ENCODE peak calls at places on chromosomes 12 and 14, in seven cellular contexts. One of them, this sample, is unnamed.

GRCh38 chr14:64703393-64704144 is 655 bp upstream of the PLEKHG3 start:
- DNase-seq in activated CD4-positive, alpha-beta T cell treated with anti-CD3 and anti-CD28 coated beads, Interleukin-2, amount 50 U/mL, for 4 hours: no peak
- DNase-seq in KBM-7: no peak
- DNase-seq in HTR-8/SVneo: no peak
- DNase-seq in nephron progenitor cell: no peak
- DNase-seq in astrocyte of the spinal cord: no peak
- DNase-seq in left ventricle myocardium inferior: no peak
- DNase-seq in this sample: no peak

GRCh38 chr12:125586441-125586840 is 521.2 kb downstream of the AACS start:
- DNase-seq in KBM-7: no peak
- DNase-seq in astrocyte of the spinal cord: no peak
- DNase-seq in HTR-8/SVneo: no peak
- DNase-seq in activated CD4-positive, alpha-beta T cell treated with anti-CD3 and anti-CD28 coated beads, Interleukin-2, amount 50 U/mL, for 4 hours: no peak
- DNase-seq in nephron progenitor cell: no peak
- DNase-seq in left ventricle myocardium inferior: no peak
- DNase-seq in this sample: no peak

GRCh38 chr12:27521066-27521465 is 2.9 kb upstream of the PPFIBP1 start:
- DNase-seq in left ventricle myocardium inferior: peak; percentile 33
- DNase-seq in KBM-7: peak; percentile 75
- DNase-seq in nephron progenitor cell: no peak
- DNase-seq in astrocyte of the spinal cord: no peak
- DNase-seq in HTR-8/SVneo: peak; percentile 32
- DNase-seq in activated CD4-positive, alpha-beta T cell treated with anti-CD3 and anti-CD28 coated beads, Interleukin-2, amount 50 U/mL, for 4 hours: no peak
- DNase-seq in this sample: peak; percentile 94

GRCh38 chr12:12267801-12268200 is 957 bp upstream of the LRP6 start:
- DNase-seq in left ventricle myocardium inferior: no peak
- DNase-seq in nephron progenitor cell: no peak
- DNase-seq in activated CD4-positive, alpha-beta T cell treated with anti-CD3 and anti-CD28 coated beads, Interleukin-2, amount 50 U/mL, for 4 hours: no peak
- DNase-seq in astrocyte of the spinal cord: no peak
- DNase-seq in HTR-8/SVneo: no peak
- DNase-seq in KBM-7: peak; percentile 12
- DNase-seq in this sample: no peak

GRCh38 chr14:60094306-60094897 is 2.7 kb downstream of the PCNX4 start:
- DNase-seq in left ventricle myocardium inferior: no peak
- DNase-seq in astrocyte of the spinal cord: peak; percentile 59
- DNase-seq in nephron progenitor cell: peak; percentile 6
- DNase-seq in activated CD4-positive, alpha-beta T cell treated with anti-CD3 and anti-CD28 coated beads, Interleukin-2, amount 50 U/mL, for 4 hours: no peak
- DNase-seq in KBM-7: peak; percentile 8
- DNase-seq in HTR-8/SVneo: peak; percentile 78
- DNase-seq in this sample: peak; percentile 75

GRCh38 chr12:65911321-65911720 is 87.0 kb downstream of the HMGA2 start:
- DNase-seq in KBM-7: peak; percentile 51
- DNase-seq in nephron progenitor cell: no peak
- DNase-seq in HTR-8/SVneo: no peak
- DNase-seq in left ventricle myocardium inferior: no peak
- DNase-seq in activated CD4-positive, alpha-beta T cell treated with anti-CD3 and anti-CD28 coated beads, Interleukin-2, amount 50 U/mL, for 4 hours: no peak
- DNase-seq in astrocyte of the spinal cord: peak; percentile 53
- DNase-seq in this sample: peak; percentile 56

GRCh38 chr14:36556811-36557433 is 25.5 kb downstream of the NKX2-8 start:
- DNase-seq in astrocyte of the spinal cord: peak; percentile 15
- DNase-seq in KBM-7: peak; percentile 41
- DNase-seq in HTR-8/SVneo: peak; percentile 31
- DNase-seq in nephron progenitor cell: peak; percentile 41
- DNase-seq in activated CD4-positive, alpha-beta T cell treated with anti-CD3 and anti-CD28 coated beads, Interleukin-2, amount 50 U/mL, for 4 hours: no peak
- DNase-seq in left ventricle myocardium inferior: no peak
- DNase-seq in this sample: peak; percentile 21

GRCh38 chr12:69015017-69015416 is 82.0 kb upstream of the CPM start:
- DNase-seq in activated CD4-positive, alpha-beta T cell treated with anti-CD3 and anti-CD28 coated beads, Interleukin-2, amount 50 U/mL, for 4 hours: no peak
- DNase-seq in left ventricle myocardium inferior: no peak
- DNase-seq in astrocyte of the spinal cord: no peak
- DNase-seq in nephron progenitor cell: no peak
- DNase-seq in KBM-7: no peak
- DNase-seq in HTR-8/SVneo: no peak
- DNase-seq in this sample: no peak

GRCh38 chr14:78519863-78520262 is 349.7 kb downstream of the NRXN3 start:
- DNase-seq in left ventricle myocardium inferior: no peak
- DNase-seq in KBM-7: peak; percentile 20
- DNase-seq in astrocyte of the spinal cord: peak; percentile 8
- DNase-seq in nephron progenitor cell: peak; percentile 84
- DNase-seq in activated CD4-positive, alpha-beta T cell treated with anti-CD3 and anti-CD28 coated beads, Interleukin-2, amount 50 U/mL, for 4 hours: no peak
- DNase-seq in HTR-8/SVneo: no peak
- DNase-seq in this sample: peak; percentile 18

This sample was measured in fibroblast of pulmonary artery.